ENCODE peak calls at places on chromosomes 13 and 19, in six cellular contexts. X, B, U, E, K and C are unnamed samples.

GRCh38 chr13:73610799-73611592 is 523.2 kb downstream of the KLF12 start:
- DNase-seq in K (no peak), E (no peak), B (no peak), U (no peak), X (no peak), C (no peak)

GRCh38 chr19:29129148-29129547 is 83.8 kb downstream of the UQCRFS1 start:
- DNase-seq in K (no peak), U (no peak), B (no peak), X (no peak), E (no peak), C (no peak)

GRCh38 chr19:9306443-9306842 is 3.2 kb downstream of the ZNF699 start:
- DNase-seq in E (no peak), X (peak; percentile 76), K (peak; percentile 17), B (no peak), U (no peak), C (no peak)

GRCh38 chr13:110702591-110703526 is 3.1 kb downstream of the CARS2 start:
- DNase-seq in X (peak; percentile 62), K (peak; percentile 41), E (no peak), U (no peak), B (no peak), C (no peak)

GRCh38 chr13:93476175-93476574 is 249.6 kb downstream of the GPC6 start:
- DNase-seq in E (peak; percentile 31), K (peak; percentile 96), X (peak; percentile 91), B (no peak), U (no peak), C (peak; percentile 65)

GRCh38 chr19:17616961-17617806 is 61.7 kb downstream of the COLGALT1 start:
- DNase-seq in U (peak; percentile 82), K (peak; percentile 39), B (no peak), X (peak; percentile 9), E (peak; percentile 95), C (peak; percentile 77)

GRCh38 chr13:105333416-105333815 is 1202.0 kb downstream of the EFNB2 start:
- DNase-seq in U (no peak), K (no peak), B (no peak), E (peak; percentile 9), X (peak; percentile 29), C (no peak)

GRCh38 chr13:43522788-43523187 is 264.0 kb downstream of the ENOX1 start:
- DNase-seq in B (no peak), K (peak; percentile 25), U (no peak), E (no peak), X (peak; percentile 26), C (no peak)

GRCh38 chr13:32391101-32391620 is 36.8 kb downstream of the N4BP2L1 start:
- DNase-seq in B (no peak), E (peak; percentile 97), K (peak; percentile 9), X (no peak), U (no peak), C (peak; percentile 88)

GRCh38 chr13:32384702-32385101 is 43.2 kb downstream of the N4BP2L1 start:
- DNase-seq in U (no peak), K (no peak), E (no peak), X (no peak), B (no peak), C (no peak)

GRCh38 chr13:32390484-32390883 is 37.4 kb downstream of the N4BP2L1 start:
- DNase-seq in U (no peak), B (no peak), E (no peak), K (no peak), X (no peak), C (no peak)

GRCh38 chr13:32385369-32385768 is 42.6 kb downstream of the N4BP2L1 start:
- DNase-seq in X (no peak), E (no peak), U (no peak), B (no peak), K (no peak), C (no peak)

GRCh38 chr13:32390048-32390447 is 37.9 kb downstream of the N4BP2L1 start:
- DNase-seq in U (no peak), E (no peak), K (no peak), X (no peak), B (no peak), C (no peak)
- H3K23ac ChIP-seq in U (no peak overlapping the region), E (no peak overlapping the region), K (no peak overlapping the region), X (no peak overlapping the region), B (no peak overlapping the region), C (no peak overlapping the region)

DNA sequence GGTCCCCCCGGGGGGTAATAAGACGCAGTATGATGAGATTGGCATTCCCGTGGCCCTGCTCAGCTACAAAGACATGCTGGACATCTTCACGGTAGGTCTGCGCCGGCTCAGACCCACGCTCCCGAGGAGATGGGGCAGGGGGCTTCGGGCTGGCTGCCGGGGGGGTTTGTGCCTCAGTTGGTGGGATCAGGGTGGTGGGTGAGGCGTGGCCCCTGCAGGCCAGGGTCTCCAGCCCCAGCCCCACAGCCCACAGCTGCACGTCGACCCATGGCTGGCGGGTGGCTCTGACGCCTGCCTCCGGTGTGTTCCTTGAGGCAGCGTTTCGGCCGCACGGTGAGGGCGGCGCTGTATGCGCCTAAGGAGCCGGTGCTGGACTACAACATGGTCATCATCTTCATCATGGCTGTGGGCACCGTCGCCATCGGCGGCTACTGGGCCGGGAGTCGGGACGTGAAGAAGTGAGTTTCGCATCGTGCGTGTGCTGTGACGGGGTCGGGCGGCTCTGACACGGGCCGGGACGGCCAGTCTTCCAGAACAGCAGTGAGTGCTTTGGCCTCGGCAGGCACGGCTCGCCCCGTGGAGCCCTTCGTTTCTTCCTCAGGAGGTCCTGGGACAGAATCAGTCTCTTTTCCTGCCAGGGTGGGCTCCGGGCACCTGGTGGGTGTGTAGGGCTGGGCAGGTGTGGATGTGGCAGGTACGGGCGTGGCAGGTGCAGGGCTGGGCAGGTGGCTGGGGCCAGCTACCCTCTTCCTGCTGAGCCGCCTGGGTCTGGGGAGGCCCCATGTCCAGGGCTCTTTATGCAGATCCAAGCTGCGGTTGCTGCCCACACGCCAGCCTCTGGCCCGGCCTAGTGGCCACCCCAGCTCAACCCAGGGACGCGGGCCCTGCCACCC is 10.5 kb downstream of the SPPL2B start:
- DNase-seq in K (no peak), U (no peak), B (no peak), X (no peak), E (no peak), C (no peak)
- H3K36me3 ChIP-seq in K (peaks cover 11% of the 10 kb centered on the region), U (peaks cover 23% of the 10 kb centered on the region), B (peaks cover 47% of the 10 kb centered on the region), X (peaks cover 20% of the 10 kb centered on the region), E (peaks cover 29% of the 10 kb centered on the region), C (no peaks in the 10 kb centered on the region)

GRCh38 chr13:109651854-109652253 is 134.5 kb downstream of the IRS2 start:
- DNase-seq in E (peak; percentile 26), X (no peak), K (no peak), U (no peak), B (no peak), C (no peak)

GRCh38 chr13:109652536-109652935 is 133.8 kb downstream of the IRS2 start:
- DNase-seq in K (peak; percentile 63), B (no peak), X (peak; percentile 16), E (no peak), U (no peak), C (no peak)

GRCh38 chr13:109655206-109655600 is 131.2 kb downstream of the IRS2 start:
- DNase-seq in K (peak; percentile 23), X (no peak), B (no peak), E (peak; percentile 16), U (no peak), C (no peak)

GRCh38 chr13:109655611-109656010 is 130.8 kb downstream of the IRS2 start:
- DNase-seq in K (no peak), X (no peak), E (no peak), U (no peak), B (no peak), C (no peak)

GRCh38 chr13:109654341-109655205 is 131.8 kb downstream of the IRS2 start:
- DNase-seq in E (peak; percentile 27), U (no peak), X (no peak), K (peak; percentile 55), B (no peak), C (no peak)
- H3K23ac ChIP-seq in E (peak overlapping the region; percentile 95), U (no peak overlapping the region), X (no peak overlapping the region), K (no peak overlapping the region), B (peak overlapping the region; percentile 95), C (no peak overlapping the region)

GRCh38 chr19:8144273-8144672 is 5.1 kb downstream of the FBN3 start:
- DNase-seq in B (no peak), E (no peak), X (no peak), U (no peak), K (no peak), C (no peak)
- H3K36me3 ChIP-seq in B (no peaks in the 10 kb centered on the region), E (peaks cover 8% of the 10 kb centered on the region), X (no peaks in the 10 kb centered on the region), U (no peaks in the 10 kb centered on the region), K (no peaks in the 10 kb centered on the region), C (peaks cover 3% of the 10 kb centered on the region)

GRCh38 chr13:19781526-19781925 is 1.2 kb downstream of the PSPC1 start:
- DNase-seq in B (no peak), E (peak; percentile 27), U (no peak), K (peak; percentile 9), X (no peak), C (no peak)

GRCh38 chr13:19782049-19782726 is 557 bp downstream of the PSPC1 start:
- DNase-seq in B (peak; percentile 26), E (peak; percentile 54), K (peak; percentile 70), X (peak; percentile 45), U (peak; percentile 57), C (peak; percentile 51)
- H3K23ac ChIP-seq in B (peak overlapping the region; percentile 65), E (no peak overlapping the region), K (no peak overlapping the region), X (peak overlapping the region; percentile 98), U (no peak overlapping the region), C (peak overlapping the region; percentile 48)

GRCh38 chr19:57776764-57777296 is 7.4 kb downstream of the ZNF586 start:
- DNase-seq in U (no peak), K (no peak), E (no peak), B (no peak), X (no peak), C (no peak)

GRCh38 chr19:57778358-57778757 is 8.9 kb downstream of the ZNF586 start:
- DNase-seq in U (no peak), E (no peak), B (no peak), X (no peak), K (no peak), C (no peak)

GRCh38 chr19:57769345-57770131 is at the start of gene ZNF586:
- DNase-seq in E (peak; percentile 97), U (peak; percentile 89), B (peak; percentile 89), X (peak; percentile 93), K (peak; percentile 95), C (peak; percentile 98)

GRCh38 chr19:57771417-57771816 is 1.9 kb downstream of the ZNF586 start:
- DNase-seq in K (no peak), X (no peak), B (no peak), E (no peak), U (no peak), C (no peak)

GRCh38 chr19:57773488-57773887 is 4.0 kb downstream of the ZNF586 start:
- DNase-seq in X (no peak), E (no peak), U (no peak), B (no peak), K (no peak), C (no peak)
- H3K36me3 ChIP-seq in X (peaks cover 47% of the 10 kb centered on the region), E (peaks cover 24% of the 10 kb centered on the region), U (peaks cover 15% of the 10 kb centered on the region), B (peaks cover 73% of the 10 kb centered on the region), K (peaks cover 53% of the 10 kb centered on the region), C (peaks cover 2% of the 10 kb centered on the region)

DNA sequence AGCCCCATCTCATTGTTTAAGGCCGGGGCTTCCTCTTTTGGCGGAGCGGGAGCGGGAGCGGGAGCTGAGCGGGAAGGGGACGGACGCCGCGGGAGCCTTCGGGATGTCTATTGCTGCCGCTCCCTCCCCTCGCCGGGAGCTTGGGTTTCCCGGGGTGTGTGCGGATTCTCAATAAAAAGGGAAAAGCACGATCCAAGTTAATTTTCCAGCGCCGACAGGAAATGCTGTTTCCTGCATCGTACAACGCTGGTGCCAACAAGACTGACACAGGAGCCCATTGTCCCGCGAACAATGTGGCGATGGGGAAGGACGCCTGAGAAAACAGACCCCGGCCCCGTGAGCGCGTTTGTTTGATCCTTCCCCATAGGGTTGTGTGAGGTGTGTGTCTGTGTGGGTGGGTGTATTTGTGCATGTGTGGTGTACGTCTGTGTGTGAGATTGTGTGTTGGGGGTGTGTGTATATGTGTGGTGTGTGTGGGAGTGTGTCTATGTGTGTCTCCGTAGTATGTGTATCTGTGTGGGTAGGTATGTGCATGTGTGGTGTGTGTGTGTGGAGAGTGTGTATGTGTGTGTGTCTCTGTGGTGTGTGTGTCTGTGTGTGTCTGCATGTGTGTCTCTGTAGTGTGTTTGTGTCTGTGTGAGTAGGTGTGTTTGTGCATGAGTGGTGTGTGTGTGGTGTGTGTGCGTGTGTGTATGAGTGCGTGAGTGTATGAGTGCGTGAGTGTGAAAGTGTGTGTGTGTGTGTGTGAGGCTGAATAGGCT is 36.4 kb upstream of the FLT1 start:
- DNase-seq in B (peak; percentile 37), K (peak; percentile 50), U (peak; percentile 81), X (peak; percentile 30), E (peak; percentile 36), C (peak; percentile 77)
- H3K23ac ChIP-seq in B (peak overlapping the region; percentile 90), K (no peak overlapping the region), U (peak overlapping the region; percentile 100), X (peak overlapping the region; percentile 100), E (peak overlapping the region; percentile 0), C (peak overlapping the region; percentile 29)